ENCODE peak calls at places on chromosome 16, in six cellular contexts. H is tibial nerve, U is body of pancreas, B is left ventricle myocardium inferior, R is heart left ventricle, E is A549. G is an unnamed sample.

GRCh38 chr16:64866026-64866425 is 255.8 kb downstream of the CDH11 start:
- DNase-seq in R (no peak), B (no peak), E (no peak), U (no peak), H (no peak), G (no peak)

GRCh38 chr16:75572859-75573542 is 6.8 kb downstream of the GABARAPL2 start:
- DNase-seq in R (no peak), B (no peak), E (no peak), H (no peak), U (no peak), G (no peak)

GRCh38 chr16:81665588-81665987 is 113.5 kb upstream of the PLCG2 start:
- DNase-seq in H (no peak), E (no peak), U (no peak), B (no peak), R (no peak), G (no peak)

GRCh38 chr16:79272141-79272577 is 328.4 kb downstream of the MAF start:
- DNase-seq in U (no peak), H (no peak), E (no peak), R (no peak), B (no peak), G (no peak)

GRCh38 chr16:47460301-47460754 is 535 bp downstream of the ITFG1 start:
- DNase-seq in H (no peak), E (peak; percentile 6), B (no peak), U (no peak), R (no peak), G (no peak)

GRCh38 chr16:64363039-64363438 is 758.8 kb downstream of the CDH11 start:
- DNase-seq in B (no peak), R (no peak), H (no peak), U (no peak), E (no peak), G (no peak)

GRCh38 chr16:3007957-3008748 is 4.6 kb upstream of the CLDN9 start:
- DNase-seq in H (no peak), U (peak; percentile 40), R (no peak), E (no peak), B (peak; percentile 43), G (no peak)

GRCh38 chr16:1048442-1049112 is 24.0 kb upstream of the SSTR5 start:
- DNase-seq in U (peak; percentile 51), H (peak; percentile 53), R (peak; percentile 82), B (peak; percentile 75), E (peak; percentile 68), G (no peak)

GRCh38 chr16:81035398-81035974 is at the start of gene ATMIN:
- DNase-seq in R (peak; percentile 91), B (peak; percentile 87), E (peak; percentile 85), H (peak; percentile 76), U (peak; percentile 93), G (peak; percentile 13)

GRCh38 chr16:2999929-3000328 is 12.8 kb upstream of the CLDN9 start:
- DNase-seq in E (no peak), U (no peak), H (no peak), B (no peak), R (no peak), G (no peak)

GRCh38 chr16:31456988-31457360 is 2.3 kb upstream of the ARMC5 start:
- DNase-seq in B (no peak), E (no peak), H (no peak), R (no peak), U (no peak), G (no peak)

GRCh38 chr16:1990336-1991134 is 765 bp downstream of the SYNGR3 start:
- DNase-seq in B (no peak), H (no peak), U (peak; percentile 66), E (no peak), R (no peak), G (no peak)

GRCh38 chr16:69270395-69270794 is 40.8 kb upstream of the VPS4A start:
- DNase-seq in R (no peak), U (no peak), B (no peak), E (no peak), H (no peak), G (no peak)

GRCh38 chr16:69274699-69275235 is 36.4 kb upstream of the VPS4A start:
- DNase-seq in R (no peak), B (no peak), E (no peak), H (no peak), U (no peak), G (no peak)

GRCh38 chr16:69273009-69273408 is 38.1 kb upstream of the VPS4A start:
- DNase-seq in U (no peak), B (no peak), E (no peak), H (no peak), R (no peak), G (no peak)

GRCh38 chr16:69267633-69268032 is 43.5 kb upstream of the VPS4A start:
- DNase-seq in R (no peak), E (no peak), B (no peak), H (no peak), U (no peak), G (no peak)

DNA sequence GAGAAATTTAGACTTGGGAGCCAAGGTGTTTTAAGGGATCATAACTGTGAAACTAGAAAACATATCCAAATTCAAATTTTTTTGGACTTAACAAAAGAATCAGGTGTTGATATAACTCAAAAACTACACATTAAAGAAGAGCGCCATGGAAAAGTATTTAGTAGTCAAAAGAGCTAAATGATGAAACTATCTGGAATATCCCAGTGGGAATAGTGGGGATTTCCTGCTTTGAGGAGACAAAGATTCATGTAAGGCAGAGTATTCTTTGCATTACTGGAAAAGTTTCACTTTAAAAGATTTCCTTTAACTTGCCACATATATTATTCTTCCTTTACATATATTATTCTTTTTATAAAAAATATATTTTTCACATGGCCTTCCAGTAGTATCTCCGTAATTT is 40.3 kb upstream of the VPS4A start:
- DNase-seq in H (no peak), B (no peak), R (no peak), E (no peak), U (no peak), G (no peak)
- H3K4me1 ChIP-seq in H (peaks cover 8% of the 10 kb centered on the region), B (peaks cover 12% of the 10 kb centered on the region), R (no peaks in the 10 kb centered on the region), E (no peaks in the 10 kb centered on the region), U (no peaks in the 10 kb centered on the region), G (peaks cover 17% of the 10 kb centered on the region)

DNA sequence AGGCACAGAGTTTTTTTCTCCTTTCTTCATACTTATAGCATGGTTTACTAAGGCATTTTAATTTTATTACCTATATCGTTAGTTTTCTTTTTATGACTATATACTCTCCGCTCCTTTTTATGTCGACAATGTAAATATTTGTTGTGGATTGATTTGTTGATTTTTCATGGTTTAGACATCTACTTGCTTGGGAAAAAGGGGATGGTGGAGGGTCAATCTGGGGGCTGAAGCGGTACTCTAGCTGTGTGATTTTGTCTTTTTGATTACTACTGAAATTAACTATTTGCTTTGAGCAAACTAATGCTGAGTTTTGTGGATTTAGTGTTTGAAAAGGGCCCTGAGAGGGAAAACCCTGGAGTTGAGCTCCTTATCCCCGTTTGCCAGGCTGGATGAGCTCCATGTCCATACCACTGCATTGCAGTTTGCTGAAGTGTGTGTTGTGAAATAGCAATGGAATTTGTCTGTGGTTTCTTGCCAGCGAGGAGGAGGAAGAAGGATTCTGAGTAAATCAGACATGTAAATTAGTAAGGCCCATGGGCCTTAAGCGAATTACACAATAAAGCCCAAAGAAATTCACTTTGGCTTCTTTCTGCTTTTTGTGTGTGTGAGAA is 72.0 kb downstream of the FTO start:
- DNase-seq in E (peak; percentile 88), B (peak; percentile 21), H (no peak), R (peak; percentile 32), U (peak; percentile 56), G (no peak)
- H3K4me1 ChIP-seq in E (peaks cover 79% of the 10 kb centered on the region), B (peaks cover 75% of the 10 kb centered on the region), H (peaks cover 15% of the 10 kb centered on the region), R (peaks cover 6% of the 10 kb centered on the region), U (peaks cover 73% of the 10 kb centered on the region), G (peaks cover 18% of the 10 kb centered on the region)

GRCh38 chr16:14284371-14284770 is 213.3 kb downstream of the MRTFB start:
- DNase-seq in E (no peak), B (no peak), U (no peak), R (no peak), H (no peak), G (no peak)

GRCh38 chr16:14285542-14286380 is 214.6 kb downstream of the MRTFB start:
- DNase-seq in H (peak; percentile 92), B (peak; percentile 93), R (peak; percentile 93), E (peak; percentile 93), U (peak; percentile 95), G (no peak)

GRCh38 chr16:14283786-14284185 is 212.7 kb downstream of the MRTFB start:
- DNase-seq in H (no peak), B (no peak), U (no peak), R (no peak), E (no peak), G (no peak)

GRCh38 chr16:14284930-14285541 is 213.9 kb downstream of the MRTFB start:
- DNase-seq in R (no peak), H (no peak), E (peak; percentile 82), U (peak; percentile 72), B (peak; percentile 54), G (no peak)

GRCh38 chr16:14286381-14287230 is 215.5 kb downstream of the MRTFB start:
- DNase-seq in E (no peak), B (no peak), H (no peak), R (peak; percentile 48), U (no peak), G (no peak)
- H3K4me1 ChIP-seq in E (peaks cover 12% of the 10 kb centered on the region), B (peaks cover 21% of the 10 kb centered on the region), H (peaks cover 7% of the 10 kb centered on the region), R (no peaks in the 10 kb centered on the region), U (peaks cover 14% of the 10 kb centered on the region), G (no peaks in the 10 kb centered on the region)

GRCh38 chr16:29662729-29663019 is 373 bp upstream of the SPN start:
- DNase-seq in B (no peak), U (no peak), R (no peak), H (no peak), E (no peak), G (no peak)
- H3K4me1 ChIP-seq in B (peaks cover 12% of the 10 kb centered on the region), U (no peaks in the 10 kb centered on the region), R (no peaks in the 10 kb centered on the region), H (peaks cover 14% of the 10 kb centered on the region), E (no peaks in the 10 kb centered on the region), G (peaks cover 14% of the 10 kb centered on the region)

DNA sequence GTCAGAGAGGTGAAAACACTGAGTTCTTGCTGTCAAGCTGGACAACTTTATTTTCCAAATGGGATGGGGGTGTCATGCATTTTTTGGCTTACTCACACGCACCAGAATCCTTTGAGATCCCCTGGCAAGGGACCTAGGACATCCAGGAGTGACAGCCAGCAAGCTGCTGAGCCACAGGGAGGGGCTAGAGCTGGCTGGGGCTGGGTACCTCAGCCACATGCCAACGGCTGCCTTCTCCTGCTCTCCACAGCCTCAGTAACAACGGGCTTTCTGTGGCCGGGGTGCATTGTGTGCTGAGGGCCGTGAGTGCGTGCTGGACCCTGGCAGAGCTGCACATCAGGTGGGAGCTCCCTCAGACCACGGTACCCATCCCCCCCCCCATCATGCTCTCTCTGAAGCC is 47.6 kb downstream of the NLRC5 start:
- DNase-seq in B (no peak), U (no peak), H (no peak), R (no peak), E (no peak), G (no peak)
- H3K4me1 ChIP-seq in B (peaks cover 7% of the 10 kb centered on the region), U (no peaks in the 10 kb centered on the region), H (peaks cover 26% of the 10 kb centered on the region), R (no peaks in the 10 kb centered on the region), E (no peaks in the 10 kb centered on the region), G (peaks cover 4% of the 10 kb centered on the region)

GRCh38 chr16:85782476-85782875 is 16.9 kb downstream of the EMC8 start:
- DNase-seq in R (no peak), E (no peak), U (no peak), H (no peak), B (no peak), G (no peak)

GRCh38 chr16:85783441-85783840 is 15.9 kb downstream of the EMC8 start:
- DNase-seq in H (no peak), E (no peak), B (no peak), R (no peak), U (no peak), G (no peak)

GRCh38 chr16:85781156-85781555 is 18.2 kb downstream of the EMC8 start:
- DNase-seq in U (no peak), H (no peak), R (no peak), B (no peak), E (no peak), G (no peak)

GRCh38 chr16:85780281-85780680 is 19.1 kb downstream of the EMC8 start:
- DNase-seq in B (no peak), H (no peak), U (no peak), R (no peak), E (no peak), G (no peak)

GRCh38 chr16:85781685-85782370 is 17.5 kb downstream of the EMC8 start:
- DNase-seq in E (no peak), B (peak; percentile 63), U (peak; percentile 84), R (peak; percentile 55), H (no peak), G (no peak)
- H3K4me1 ChIP-seq in E (no peaks in the 10 kb centered on the region), B (peaks cover 11% of the 10 kb centered on the region), U (peaks cover 11% of the 10 kb centered on the region), R (no peaks in the 10 kb centered on the region), H (no peaks in the 10 kb centered on the region), G (peaks cover 33% of the 10 kb centered on the region)

G was measured in esophagus squamous epithelium.